ENCODE peak calls at places on chromosomes 1 and 21, in ten cellular contexts. M is activated gamma-delta T cell treated with Interleukin-2 at 50 U/mL for 16 hours; X is WERI-Rb-1; Y is mesothelial cell of epicardium; Q is T47D; J is mucosa of gallbladder; G is C1 segment of cervical spinal cord; I is NCI-H1694; T is activated CD8-positive, alpha-beta memory T cell treated with anti-CD3 and anti-CD28 coated beads for 4 hours; S is activated naive CD4-positive, alpha-beta T cell. H is an unnamed sample.

GRCh38 chr1:167934407-167935251 is 1.9 kb upstream of the DCAF6 start:
- DNase-seq in X (no peak), Y (no peak), Q (no peak), I (peak; percentile 32), S (no peak), M (no peak), J (no peak), T (no peak), G (no peak), H (no peak)

GRCh38 chr21:42319851-42320602 is 4.8 kb upstream of the TFF3 start:
- DNase-seq in Q (peak; percentile 82), J (no peak), X (peak; percentile 40), I (no peak), M (no peak), S (no peak), G (no peak), T (no peak), Y (no peak), H (no peak)

GRCh38 chr1:17886838-17887441 is 131.8 kb downstream of the ACTL8 start:
- DNase-seq in Q (no peak), I (no peak), J (no peak), X (peak; percentile 19), M (no peak), G (no peak), T (no peak), S (no peak), Y (peak; percentile 30), H (no peak)

GRCh38 chr1:96416690-96417444 is 304.7 kb upstream of the PTBP2 start:
- DNase-seq in S (no peak), Y (no peak), J (no peak), T (no peak), X (no peak), Q (no peak), G (no peak), M (no peak), I (no peak), H (no peak)

GRCh38 chr1:14138135-14138506 is 438.1 kb downstream of the PRDM2 start:
- DNase-seq in Q (peak; percentile 6), Y (no peak), M (no peak), J (no peak), S (no peak), I (no peak), G (no peak), T (no peak), X (no peak), H (no peak)

GRCh38 chr1:206075786-206076725 is 23.1 kb downstream of the RHEX start:
- DNase-seq in Y (no peak), M (no peak), X (no peak), J (no peak), I (no peak), Q (no peak), S (no peak), T (no peak), G (no peak), H (no peak)

GRCh38 chr1:185431612-185432011 is 114.6 kb upstream of the IVNS1ABP start:
- DNase-seq in G (no peak), Q (no peak), I (no peak), M (no peak), S (no peak), J (no peak), Y (no peak), X (no peak), T (no peak), H (no peak)

GRCh38 chr1:51063121-51063520 is 38.9 kb upstream of the C1orf185 start:
- DNase-seq in I (no peak), Q (peak; percentile 53), G (no peak), T (no peak), S (no peak), X (no peak), Y (no peak), M (no peak), J (no peak), H (no peak)

GRCh38 chr1:208066583-208066982 is 155.7 kb upstream of the CD34 start:
- DNase-seq in T (no peak), Q (no peak), X (no peak), Y (no peak), J (no peak), M (no peak), I (no peak), G (no peak), S (no peak), H (no peak)

GRCh38 chr21:16305686-16306085 is 575.9 kb downstream of the USP25 start:
- DNase-seq in T (no peak), S (no peak), G (no peak), I (no peak), J (no peak), Y (no peak), M (no peak), Q (no peak), X (no peak), H (no peak)

GRCh38 chr1:92797297-92797696 is 12.4 kb upstream of the EVI5 start:
- DNase-seq in S (no peak), T (no peak), G (no peak), I (no peak), X (no peak), Y (no peak), Q (no peak), J (no peak), M (no peak), H (no peak)

GRCh38 chr1:37166005-37166404 is 131.7 kb upstream of the GRIK3 start:
- DNase-seq in S (no peak), X (no peak), J (no peak), I (no peak), M (no peak), Q (no peak), Y (no peak), T (no peak), G (no peak), H (no peak)

GRCh38 chr1:998051-998821 is 1.7 kb downstream of the HES4 start:
- DNase-seq in J (no peak), X (peak; percentile 58), I (no peak), M (no peak), S (no peak), Q (no peak), Y (no peak), T (no peak), G (no peak), H (no peak)

GRCh38 chr1:241782396-241782795 is 65.6 kb upstream of the EXO1 start:
- DNase-seq in J (no peak), I (no peak), Q (no peak), G (no peak), X (no peak), T (no peak), S (no peak), M (no peak), Y (no peak), H (no peak)

GRCh38 chr21:27026501-27026900 is 59.6 kb upstream of the ADAMTS5 start:
- DNase-seq in M (no peak), J (no peak), I (no peak), T (no peak), S (no peak), G (no peak), Q (no peak), X (no peak), Y (no peak), H (no peak)

GRCh38 chr1:60765204-60765603 is 317.2 kb upstream of the NFIA start:
- DNase-seq in X (peak; percentile 51), Y (no peak), Q (peak; percentile 36), S (no peak), I (peak; percentile 14), G (no peak), J (no peak), T (no peak), M (no peak), H (peak; percentile 20)